ENCODE peak calls at places on chromosomes 11 and 22, in four cellular contexts. One of them, this sample, is unnamed.

GRCh38 chr11:2108675-2109481 is 30.3 kb downstream of the IGF2 start:
- DNase-seq in H1: no peak
- DNase-seq in GM12878: no peak
- DNase-seq in GM12891: no peak
- DNase-seq in this sample: no peak

GRCh38 chr11:43582837-43583462 is 97.6 kb upstream of the HSD17B12 start:
- DNase-seq in H1: peak; percentile 63
- DNase-seq in GM12891: no peak
- DNase-seq in GM12878: no peak
- DNase-seq in this sample: no peak

GRCh38 chr11:45930031-45930794 is 7.8 kb downstream of the LARGE2 start:
- DNase-seq in H1: no peak
- DNase-seq in GM12878: peak; percentile 88
- DNase-seq in GM12891: peak; percentile 91
- DNase-seq in this sample: peak; percentile 90

GRCh38 chr11:12232160-12232559 is 121.8 kb downstream of the MICAL2 start:
- DNase-seq in H1: no peak
- DNase-seq in GM12891: no peak
- DNase-seq in GM12878: no peak
- DNase-seq in this sample: no peak

GRCh38 chr11:559020-559620 is 1.4 kb downstream of the LMNTD2 start:
- DNase-seq in GM12891: no peak
- DNase-seq in H1: no peak
- DNase-seq in GM12878: no peak
- DNase-seq in this sample: no peak

GRCh38 chr11:70201876-70202861 is 927 bp upstream of the FADD start:
- DNase-seq in GM12878: no peak
- DNase-seq in H1: no peak
- DNase-seq in GM12891: no peak
- DNase-seq in this sample: no peak

GRCh38 chr11:31110825-31111224 is 258.7 kb downstream of the DCDC1 start:
- DNase-seq in H1: no peak
- DNase-seq in GM12891: no peak
- DNase-seq in GM12878: no peak
- DNase-seq in this sample: no peak

GRCh38 chr11:2599561-2600189 is 100.1 kb downstream of the KCNQ1OT1 start:
- DNase-seq in H1: no peak
- DNase-seq in GM12878: no peak
- DNase-seq in GM12891: no peak
- DNase-seq in this sample: no peak

GRCh38 chr22:27474711-27475547 is 326.6 kb downstream of the MN1 start:
- DNase-seq in GM12878: no peak
- DNase-seq in GM12891: no peak
- DNase-seq in H1: peak; percentile 62
- DNase-seq in this sample: no peak

GRCh38 chr11:68678031-68678441 is 6.3 kb upstream of the GAL start:
- DNase-seq in GM12878: no peak
- DNase-seq in GM12891: no peak
- DNase-seq in H1: no peak
- DNase-seq in this sample: no peak

GRCh38 chr11:2824851-2825250 is 60.7 kb downstream of the CDKN1C start:
- DNase-seq in H1: no peak
- DNase-seq in GM12891: no peak
- DNase-seq in GM12878: no peak
- DNase-seq in this sample: no peak

GRCh38 chr22:49470741-49471134 is 356.9 kb downstream of the BRD1 start:
- DNase-seq in GM12891: no peak
- DNase-seq in GM12878: no peak
- DNase-seq in H1: no peak
- DNase-seq in this sample: no peak

GRCh38 chr11:14288189-14288935 is 70.6 kb downstream of the RRAS2 start:
- DNase-seq in GM12878: no peak
- DNase-seq in GM12891: no peak
- DNase-seq in H1: no peak
- DNase-seq in this sample: no peak

GRCh38 chr22:49533886-49534285 is 293.8 kb downstream of the BRD1 start:
- DNase-seq in H1: no peak
- DNase-seq in GM12878: no peak
- DNase-seq in GM12891: no peak
- DNase-seq in this sample: no peak

GRCh38 chr11:98674390-98674789 is 346.4 kb upstream of the CNTN5 start:
- DNase-seq in GM12878: no peak
- DNase-seq in GM12891: no peak
- DNase-seq in H1: no peak
- DNase-seq in this sample: no peak

GRCh38 chr11:79458712-79459111 is 17.9 kb upstream of the TENM4 start:
- DNase-seq in GM12878: no peak
- DNase-seq in GM12891: no peak
- DNase-seq in H1: no peak
- DNase-seq in this sample: no peak

GRCh38 chr11:116930177-116930576 is 92.8 kb upstream of the APOA1 start:
- DNase-seq in GM12878: no peak
- DNase-seq in GM12891: no peak
- DNase-seq in H1: no peak
- DNase-seq in this sample: no peak

GRCh38 chr11:107385361-107385982 is 72.2 kb downstream of the CWF19L2 start:
- DNase-seq in GM12878: no peak
- DNase-seq in H1: no peak
- DNase-seq in GM12891: no peak
- DNase-seq in this sample: no peak

GRCh38 chr11:82864268-82864667 is 36.0 kb downstream of the PRCP start:
- DNase-seq in GM12891: no peak
- DNase-seq in H1: no peak
- DNase-seq in GM12878: no peak
- DNase-seq in this sample: no peak

GRCh38 chr11:93939084-93939780 is 81.9 kb upstream of the HEPHL1 start:
- DNase-seq in GM12891: no peak
- DNase-seq in GM12878: no peak
- DNase-seq in H1: no peak
- DNase-seq in this sample: no peak

GRCh38 chr11:14927146-14927545 is 35.1 kb upstream of the CYP2R1 start:
- DNase-seq in GM12878: no peak
- DNase-seq in H1: no peak
- DNase-seq in GM12891: no peak
- DNase-seq in this sample: no peak

GRCh38 chr11:62548545-62549335 is 2.1 kb upstream of the AHNAK start:
- DNase-seq in H1: no peak
- DNase-seq in GM12878: no peak
- DNase-seq in GM12891: no peak
- DNase-seq in this sample: no peak

GRCh38 chr22:47367993-47368945 is 605.8 kb downstream of the TBC1D22A start:
- DNase-seq in GM12878: no peak
- DNase-seq in GM12891: no peak
- DNase-seq in H1: no peak
- DNase-seq in this sample: no peak

GRCh38 chr11:132804258-132804657 is 728.0 kb downstream of the OPCML start:
- DNase-seq in H1: no peak
- DNase-seq in GM12878: no peak
- DNase-seq in GM12891: no peak
- DNase-seq in this sample: no peak

GRCh38 chr11:64060861-64061444 is 25.2 kb downstream of the FLRT1 start:
- DNase-seq in H1: peak; percentile 89
- DNase-seq in GM12878: no peak
- DNase-seq in GM12891: peak; percentile 94
- DNase-seq in this sample: peak; percentile 90

GRCh38 chr22:49008682-49009235 is 818.9 kb downstream of the BRD1 start:
- DNase-seq in GM12891: no peak
- DNase-seq in GM12878: no peak
- DNase-seq in H1: peak; percentile 33
- DNase-seq in this sample: no peak

GRCh38 chr11:108111126-108111525 is 10.2 kb upstream of the ACAT1 start:
- DNase-seq in GM12891: no peak
- DNase-seq in H1: no peak
- DNase-seq in GM12878: no peak
- DNase-seq in this sample: no peak

GRCh38 chr11:31641477-31642062 is 132.0 kb downstream of the ELP4 start:
- DNase-seq in H1: peak; percentile 59
- DNase-seq in GM12878: no peak
- DNase-seq in GM12891: no peak
- DNase-seq in this sample: no peak

GRCh38 chr22:46071451-46072029 is 78.8 kb upstream of the PPARA start:
- DNase-seq in GM12878: no peak
- DNase-seq in GM12891: no peak
- DNase-seq in H1: peak; percentile 76
- DNase-seq in this sample: no peak
- TF ChIP-seq TAF1 in GM12878: no peak
- TF ChIP-seq TAF1 in GM12891: no peak
- TF ChIP-seq TAF1 in H1: no peak
- TF ChIP-seq TAF1 in this sample: no peak

GRCh38 chr11:15969281-15969680 is 387.1 kb downstream of the SOX6 start:
- DNase-seq in H1: no peak
- DNase-seq in GM12891: no peak
- DNase-seq in GM12878: peak; percentile 32
- DNase-seq in this sample: no peak
- TF ChIP-seq POLR2A in H1: no peak
- TF ChIP-seq POLR2A in GM12891: no peak
- TF ChIP-seq POLR2A in GM12878: peak; percentile 43
- TF ChIP-seq POLR2A in this sample: no peak

GRCh38 chr11:122319842-122320555 is 204.0 kb upstream of the BLID start:
- DNase-seq in GM12891: no peak
- DNase-seq in H1: no peak
- DNase-seq in GM12878: no peak
- DNase-seq in this sample: no peak
- TF ChIP-seq TAF1 in GM12891: no peak
- TF ChIP-seq TAF1 in H1: no peak
- TF ChIP-seq TAF1 in GM12878: no peak
- TF ChIP-seq TAF1 in this sample: no peak

GRCh38 chr22:36510966-36511881 is 4.4 kb upstream of the FOXRED2 start:
- DNase-seq in H1: peak; percentile 68
- DNase-seq in GM12891: no peak
- DNase-seq in GM12878: no peak
- DNase-seq in this sample: no peak

GRCh38 chr22:36507518-36508010 is 724 bp upstream of the FOXRED2 start:
- DNase-seq in GM12891: no peak
- DNase-seq in GM12878: no peak
- DNase-seq in H1: no peak
- DNase-seq in this sample: no peak

GRCh38 chr22:36505998-36506635 is 723 bp downstream of the FOXRED2 start:
- DNase-seq in GM12891: no peak
- DNase-seq in GM12878: no peak
- DNase-seq in H1: no peak
- DNase-seq in this sample: no peak

GRCh38 chr22:36510384-36510783 is 3.5 kb upstream of the FOXRED2 start:
- DNase-seq in H1: no peak
- DNase-seq in GM12891: no peak
- DNase-seq in GM12878: no peak
- DNase-seq in this sample: no peak

DNA sequence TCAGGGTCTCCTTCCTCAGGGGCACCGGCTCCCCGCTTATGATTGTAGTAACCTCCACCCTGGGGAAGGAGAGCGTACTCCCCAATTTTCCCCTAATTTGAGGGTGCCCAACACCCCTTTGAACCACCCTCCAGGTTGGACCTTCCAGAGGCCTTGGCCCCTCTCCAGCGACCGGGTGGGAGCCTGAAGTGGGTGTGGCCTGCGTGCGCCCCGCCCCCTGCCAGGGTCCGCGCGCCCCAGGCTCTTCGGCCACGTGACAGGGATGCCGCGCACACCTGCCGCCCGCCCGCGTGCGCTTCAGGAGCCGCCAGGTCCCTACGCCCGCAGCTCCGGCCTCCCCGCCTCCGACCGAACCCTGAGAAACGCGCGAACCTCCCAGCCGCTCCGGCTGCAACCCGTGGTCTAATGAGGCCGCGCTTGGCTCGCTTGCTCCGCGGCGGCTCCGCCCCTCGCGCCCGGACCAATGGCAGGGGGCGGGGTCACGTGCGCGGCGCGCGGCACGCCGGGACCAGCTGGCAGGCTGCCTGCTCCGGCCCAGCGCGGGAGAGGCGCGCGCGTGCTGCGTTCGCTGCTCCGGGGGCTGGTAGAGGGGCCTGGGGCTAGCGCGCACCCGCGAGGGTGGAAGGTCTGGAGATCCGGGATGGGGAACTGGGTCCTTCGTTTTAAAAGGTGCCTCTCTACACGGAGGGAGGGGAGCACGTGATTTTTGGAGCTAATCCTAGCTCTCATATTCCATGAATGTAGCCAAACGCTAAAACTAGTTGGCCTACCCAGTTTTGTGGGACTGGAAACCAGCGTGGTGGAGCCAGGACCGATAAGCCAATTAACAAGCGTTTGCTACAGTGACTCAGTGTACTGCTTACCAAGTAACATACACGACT is at the start of gene FOXRED2:
- DNase-seq in GM12878: no peak
- DNase-seq in GM12891: peak; percentile 99
- DNase-seq in H1: peak; percentile 94
- DNase-seq in this sample: peak; percentile 99
- TF ChIP-seq POLR2A in GM12878: peak; percentile 96
- TF ChIP-seq POLR2A in GM12891: peak; percentile 56
- TF ChIP-seq POLR2A in H1: peak; percentile 72
- TF ChIP-seq POLR2A in this sample: peak; percentile 81

DNA sequence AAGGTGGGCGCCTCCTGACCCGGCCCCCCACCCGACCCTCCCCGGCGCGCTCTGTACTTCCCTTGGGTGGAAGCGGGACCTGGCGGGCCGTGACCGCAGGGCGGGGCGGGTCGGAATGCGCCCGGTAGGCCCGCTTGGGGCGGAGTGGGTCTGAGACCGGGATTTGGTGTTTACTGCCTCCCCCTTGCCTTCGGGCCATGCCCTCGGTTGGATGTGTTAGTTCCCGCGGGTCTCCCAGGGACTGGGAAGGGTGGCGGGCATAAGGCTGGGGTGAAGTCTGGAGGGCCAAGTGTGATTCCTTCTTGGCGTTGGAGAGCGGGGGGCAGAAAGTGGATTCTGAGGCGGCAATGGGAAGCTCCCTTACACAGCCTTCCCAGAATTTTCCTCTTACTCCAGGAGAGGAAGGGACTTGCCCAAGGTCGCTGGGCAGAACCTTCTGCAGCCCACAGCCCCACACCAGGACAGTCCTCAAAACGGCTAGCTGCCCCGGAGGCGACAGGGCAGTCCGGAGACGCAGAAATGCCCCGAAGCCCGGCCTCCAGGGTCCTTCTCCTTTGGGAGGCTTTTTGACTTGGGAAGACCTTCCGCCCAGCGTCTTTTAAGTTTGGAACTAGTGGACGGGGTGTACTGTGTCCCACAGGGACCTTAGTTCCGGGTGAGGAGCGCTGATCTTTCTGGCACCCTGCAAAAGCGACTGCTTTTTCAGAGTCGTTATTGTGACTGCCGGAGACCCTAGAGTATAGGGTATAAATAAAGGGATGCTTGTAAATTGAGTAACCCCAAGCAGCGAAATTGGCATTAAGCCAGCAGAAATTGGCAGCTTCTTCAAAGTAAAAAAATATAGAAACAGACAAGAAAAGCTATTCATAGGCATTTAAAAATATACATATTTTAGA is 647 bp downstream of the SWAP70 start:
- DNase-seq in H1: no peak
- DNase-seq in GM12891: peak; percentile 20
- DNase-seq in GM12878: no peak
- DNase-seq in this sample: no peak
- TF ChIP-seq TAF1 in H1: no peak
- TF ChIP-seq TAF1 in GM12891: no peak
- TF ChIP-seq TAF1 in GM12878: no peak
- TF ChIP-seq TAF1 in this sample: no peak

GRCh38 chr11:76782526-76783293 is 446 bp upstream of the TSKU start:
- DNase-seq in GM12891: no peak
- DNase-seq in H1: no peak
- DNase-seq in GM12878: no peak
- DNase-seq in this sample: peak; percentile 48
- TF ChIP-seq POLR2A in GM12891: no peak
- TF ChIP-seq POLR2A in H1: no peak
- TF ChIP-seq POLR2A in GM12878: no peak
- TF ChIP-seq POLR2A in this sample: no peak

This sample was measured in GM12892.